ENCODE peak calls at places on chromosome 7, in six cellular contexts. V, K, G, W, X and Q are unnamed samples.

GRCh38 chr7:29449569-29450260 is 113.9 kb upstream of the PRR15 start:
- DNase-seq in K (peak), W (no peak), V (no peak), G (no peak), X (no peak), Q (no peak)

GRCh38 chr7:42972703-42973500 is 40.7 kb downstream of the MRPL32 start:
- DNase-seq in K (peak), W (no peak), X (peak), G (no peak), V (no peak), Q (no peak)

GRCh38 chr7:150986099-150986512 is 4.7 kb upstream of the NOS3 start:
- DNase-seq in X (peak), V (peak), G (peak), K (peak), W (no peak), Q (peak)

GRCh38 chr7:124758327-124758726 is 7.3 kb downstream of the GPR37 start:
- DNase-seq in G (no peak), K (no peak), V (no peak), W (no peak), X (no peak), Q (no peak)

GRCh38 chr7:44244282-44244681 is 43.5 kb downstream of the YKT6 start:
- DNase-seq in G (no peak), V (peak), X (peak), W (no peak), K (no peak), Q (no peak)

GRCh38 chr7:121924273-121925184 is 51.6 kb downstream of the PTPRZ1 start:
- DNase-seq in K (no peak), G (no peak), V (no peak), W (no peak), X (no peak), Q (no peak)

GRCh38 chr7:55996856-55997500 is 32.6 kb downstream of the NIPSNAP2 start:
- DNase-seq in G (no peak), W (no peak), V (no peak), X (no peak), K (no peak), Q (no peak)

GRCh38 chr7:46034056-46034768 is 113.1 kb upstream of the IGFBP3 start:
- DNase-seq in W (no peak), X (no peak), G (no peak), K (no peak), V (no peak), Q (no peak)

GRCh38 chr7:97317575-97317974 is 200.1 kb downstream of the SDHAF3 start:
- DNase-seq in K (no peak), X (no peak), W (no peak), G (no peak), V (no peak), Q (no peak)

GRCh38 chr7:125568799-125569198 is 639.2 kb upstream of the POT1 start:
- DNase-seq in X (no peak), W (no peak), V (no peak), G (no peak), K (no peak), Q (no peak)

GRCh38 chr7:93025389-93025788 is 92.4 kb downstream of the SAMD9 start:
- DNase-seq in W (no peak), K (no peak), X (no peak), G (no peak), V (no peak), Q (no peak)

GRCh38 chr7:154899893-154900292 is 103.0 kb downstream of the PAXIP1 start:
- DNase-seq in W (no peak), X (no peak), V (no peak), G (no peak), K (no peak), Q (no peak)

GRCh38 chr7:112985377-112985987 is 101.1 kb downstream of the GPR85 start:
- DNase-seq in W (no peak), G (no peak), X (no peak), V (no peak), K (peak), Q (peak)

GRCh38 chr7:30900053-30900452 is 11.6 kb upstream of the AQP1 start:
- DNase-seq in V (no peak), X (no peak), W (no peak), K (no peak), G (no peak), Q (no peak)

GRCh38 chr7:28180364-28181147 is at the start of gene JAZF1:
- DNase-seq in W (no peak), V (peak), K (peak), X (peak), G (peak), Q (peak)

GRCh38 chr7:44756904-44757303 is 8.3 kb downstream of the ZMIZ2 start:
- DNase-seq in V (no peak), X (peak), G (no peak), W (no peak), K (no peak), Q (no peak)

GRCh38 chr7:114273218-114273617 is 141.4 kb upstream of the FOXP2 start:
- DNase-seq in K (no peak), G (no peak), W (no peak), V (no peak), X (no peak), Q (no peak)

GRCh38 chr7:39269034-39269433 is 291.3 kb downstream of the POU6F2 start:
- DNase-seq in X (no peak), W (no peak), G (no peak), V (no peak), K (no peak), Q (no peak)

GRCh38 chr7:143967398-143967797 is 12.8 kb downstream of the OR2F1 start:
- DNase-seq in G (no peak), W (no peak), V (no peak), K (peak), X (no peak), Q (no peak)

GRCh38 chr7:70837589-70837988 is 294.4 kb upstream of the GALNT17 start:
- DNase-seq in W (no peak), X (no peak), G (no peak), K (no peak), V (no peak), Q (no peak)

GRCh38 chr7:148866362-148866761 is 17.7 kb downstream of the EZH2 start:
- DNase-seq in K (no peak), G (no peak), X (no peak), V (no peak), W (no peak), Q (no peak)

GRCh38 chr7:77691892-77692491 is 4.3 kb upstream of the RSBN1L start:
- DNase-seq in V (no peak), X (no peak), K (no peak), W (no peak), G (no peak), Q (no peak)

GRCh38 chr7:102152672-102153585 is 133.7 kb upstream of the SH2B2 start:
- DNase-seq in V (no peak), W (peak), X (peak), K (peak), G (peak), Q (peak)

GRCh38 chr7:20408467-20408826 is 77.7 kb downstream of the ITGB8 start:
- DNase-seq in K (peak), W (no peak), X (no peak), V (no peak), G (peak), Q (peak)

GRCh38 chr7:112383671-112384417 is 66.4 kb upstream of the IFRD1 start:
- DNase-seq in V (no peak), K (peak), W (no peak), G (no peak), X (peak), Q (no peak)